ENCODE peak calls at places on chromosomes 16 and 17, in seven cellular contexts. One of them, this sample, is unnamed.
A peak's percentile ranks its signal among the peaks of the same experiment; 100 is the strongest.

GRCh38 chr17:57609125-57609877 is 135.8 kb downstream of the CCDC182 start:
- DNase-seq in GM12878: no peak
- DNase-seq in SK-N-SH: no peak
- DNase-seq in HCT116: no peak
- DNase-seq in K562: no peak
- DNase-seq in H1: no peak
- DNase-seq in HepG2: peak; percentile 96
- DNase-seq in this sample: no peak

GRCh38 chr17:48834973-48835372 is 4.1 kb downstream of the CALCOCO2 start:
- DNase-seq in SK-N-SH: no peak
- DNase-seq in HCT116: no peak
- DNase-seq in GM12878: no peak
- DNase-seq in HepG2: no peak
- DNase-seq in K562: no peak
- DNase-seq in H1: no peak
- DNase-seq in this sample: no peak

GRCh38 chr17:32551186-32551955 is 64.6 kb downstream of the CDK5R1 start:
- DNase-seq in H1: no peak
- DNase-seq in HCT116: no peak
- DNase-seq in GM12878: peak; percentile 71
- DNase-seq in SK-N-SH: no peak
- DNase-seq in K562: no peak
- DNase-seq in HepG2: no peak
- DNase-seq in this sample: no peak

GRCh38 chr17:69213059-69213813 is 15.4 kb downstream of the ABCA10 start:
- DNase-seq in HCT116: no peak
- DNase-seq in HepG2: no peak
- DNase-seq in SK-N-SH: no peak
- DNase-seq in GM12878: no peak
- DNase-seq in H1: peak; percentile 34
- DNase-seq in K562: no peak
- DNase-seq in this sample: no peak

GRCh38 chr16:29678691-29679267 is at the start of gene QPRT:
- DNase-seq in H1: peak; percentile 81
- DNase-seq in GM12878: no peak
- DNase-seq in HepG2: peak; percentile 85
- DNase-seq in SK-N-SH: peak; percentile 91
- DNase-seq in HCT116: no peak
- DNase-seq in K562: peak; percentile 87
- DNase-seq in this sample: no peak

GRCh38 chr17:8991514-8992285 is 26.2 kb upstream of the PIK3R5 start:
- DNase-seq in K562: peak; percentile 59
- DNase-seq in HepG2: peak; percentile 24
- DNase-seq in HCT116: peak; percentile 51
- DNase-seq in GM12878: no peak
- DNase-seq in SK-N-SH: peak; percentile 53
- DNase-seq in H1: no peak
- DNase-seq in this sample: no peak

GRCh38 chr17:38603786-38604478 is 1.8 kb downstream of the SRCIN1 start:
- DNase-seq in K562: no peak
- DNase-seq in SK-N-SH: no peak
- DNase-seq in H1: no peak
- DNase-seq in GM12878: no peak
- DNase-seq in HepG2: no peak
- DNase-seq in HCT116: no peak
- DNase-seq in this sample: no peak

GRCh38 chr17:13576661-13577526 is 24.8 kb downstream of the HS3ST3A1 start:
- DNase-seq in H1: no peak
- DNase-seq in HepG2: no peak
- DNase-seq in GM12878: no peak
- DNase-seq in SK-N-SH: no peak
- DNase-seq in HCT116: peak; percentile 19
- DNase-seq in K562: no peak
- DNase-seq in this sample: no peak

GRCh38 chr17:4497101-4497824 is 1.4 kb upstream of the SPNS2 start:
- DNase-seq in GM12878: peak; percentile 21
- DNase-seq in HCT116: no peak
- DNase-seq in HepG2: no peak
- DNase-seq in SK-N-SH: no peak
- DNase-seq in H1: no peak
- DNase-seq in K562: no peak
- DNase-seq in this sample: no peak

GRCh38 chr17:4186244-4186920 is 43.4 kb downstream of the CYB5D2 start:
- DNase-seq in SK-N-SH: no peak
- DNase-seq in GM12878: no peak
- DNase-seq in HepG2: no peak
- DNase-seq in H1: no peak
- DNase-seq in K562: no peak
- DNase-seq in HCT116: no peak
- DNase-seq in this sample: no peak

GRCh38 chr16:89920723-89921122 is 2.1 kb downstream of the MC1R start:
- DNase-seq in H1: no peak
- DNase-seq in HepG2: no peak
- DNase-seq in SK-N-SH: no peak
- DNase-seq in HCT116: no peak
- DNase-seq in GM12878: no peak
- DNase-seq in K562: no peak
- DNase-seq in this sample: no peak

GRCh38 chr17:47239663-47240374 is 13.8 kb upstream of the ITGB3 start:
- DNase-seq in HepG2: no peak
- DNase-seq in K562: no peak
- DNase-seq in GM12878: peak; percentile 40
- DNase-seq in SK-N-SH: peak; percentile 77
- DNase-seq in H1: no peak
- DNase-seq in HCT116: peak; percentile 69
- DNase-seq in this sample: peak; percentile 87

GRCh38 chr17:57485566-57485865 is 229.2 kb downstream of the MSI2 start:
- DNase-seq in HCT116: no peak
- DNase-seq in GM12878: no peak
- DNase-seq in H1: no peak
- DNase-seq in HepG2: no peak
- DNase-seq in SK-N-SH: no peak
- DNase-seq in K562: no peak
- DNase-seq in this sample: no peak

GRCh38 chr17:76594676-76595075 is 9.0 kb upstream of the ST6GALNAC2 start:
- DNase-seq in SK-N-SH: no peak
- DNase-seq in HCT116: no peak
- DNase-seq in HepG2: no peak
- DNase-seq in GM12878: no peak
- DNase-seq in H1: no peak
- DNase-seq in K562: no peak
- DNase-seq in this sample: no peak

GRCh38 chr16:50539822-50540710 is 8.1 kb upstream of the NKD1 start:
- DNase-seq in HCT116: no peak
- DNase-seq in H1: no peak
- DNase-seq in K562: no peak
- DNase-seq in SK-N-SH: no peak
- DNase-seq in GM12878: no peak
- DNase-seq in HepG2: peak; percentile 52
- DNase-seq in this sample: no peak

GRCh38 chr16:48295493-48296281 is 48.3 kb upstream of the ABCC11 start:
- DNase-seq in HepG2: no peak
- DNase-seq in GM12878: no peak
- DNase-seq in SK-N-SH: no peak
- DNase-seq in HCT116: peak; percentile 12
- DNase-seq in H1: no peak
- DNase-seq in K562: no peak
- DNase-seq in this sample: no peak

GRCh38 chr16:17205279-17206139 is 265.3 kb downstream of the XYLT1 start:
- DNase-seq in GM12878: no peak
- DNase-seq in HepG2: no peak
- DNase-seq in K562: no peak
- DNase-seq in SK-N-SH: no peak
- DNase-seq in HCT116: no peak
- DNase-seq in H1: no peak
- DNase-seq in this sample: no peak

GRCh38 chr16:81863630-81864352 is 84.7 kb downstream of the PLCG2 start:
- DNase-seq in SK-N-SH: no peak
- DNase-seq in GM12878: peak; percentile 43
- DNase-seq in H1: no peak
- DNase-seq in HCT116: no peak
- DNase-seq in K562: no peak
- DNase-seq in HepG2: no peak
- DNase-seq in this sample: no peak

GRCh38 chr17:29148257-29148789 is 31.9 kb downstream of the MYO18A start:
- DNase-seq in K562: no peak
- DNase-seq in GM12878: no peak
- DNase-seq in HCT116: no peak
- DNase-seq in HepG2: no peak
- DNase-seq in H1: no peak
- DNase-seq in SK-N-SH: no peak
- DNase-seq in this sample: no peak

GRCh38 chr16:72236866-72237265 is 64.9 kb upstream of the PMFBP1 start:
- DNase-seq in HepG2: no peak
- DNase-seq in H1: no peak
- DNase-seq in K562: no peak
- DNase-seq in SK-N-SH: no peak
- DNase-seq in GM12878: no peak
- DNase-seq in HCT116: no peak
- DNase-seq in this sample: no peak

DNA sequence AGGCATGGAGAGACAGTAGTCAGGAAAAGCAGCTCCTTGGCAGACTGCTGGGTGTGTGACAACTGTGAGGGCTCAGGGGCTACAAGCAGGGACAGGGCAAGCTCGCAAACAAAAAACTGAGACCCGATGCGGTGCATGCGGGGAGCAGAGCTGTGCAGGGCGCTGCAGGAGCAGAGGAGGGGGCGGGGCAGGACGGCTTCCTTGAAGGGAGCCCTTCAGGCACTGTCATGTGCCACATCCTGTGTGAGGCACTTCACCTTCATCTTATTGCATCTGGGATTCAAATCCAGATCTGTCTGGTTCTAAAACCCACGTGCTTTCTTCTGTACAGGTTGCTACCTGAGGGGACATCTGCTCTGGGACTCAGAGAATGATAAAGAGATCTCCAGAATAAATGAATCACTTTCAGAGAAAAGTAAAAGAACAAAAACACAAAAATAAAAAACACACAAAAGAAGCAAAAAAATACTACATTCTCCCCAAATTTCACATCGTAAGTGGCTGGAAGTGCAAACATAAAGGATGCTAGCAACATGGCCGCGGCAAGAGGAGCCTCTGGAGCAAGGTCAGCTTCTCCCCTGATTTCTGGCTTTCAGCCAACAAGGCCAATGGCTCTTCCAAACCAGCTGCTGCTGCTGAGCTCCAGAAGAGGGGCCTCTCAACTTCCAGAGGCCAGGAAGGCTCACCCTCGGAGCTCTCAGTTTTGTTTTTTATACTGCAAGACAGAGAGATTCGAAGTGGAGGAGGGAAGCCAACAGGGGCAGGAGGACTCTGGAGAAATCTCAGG is 14.2 kb downstream of the LYRM9 start:
- DNase-seq in K562: no peak
- DNase-seq in H1: no peak
- DNase-seq in SK-N-SH: peak; percentile 30
- DNase-seq in HepG2: no peak
- DNase-seq in HCT116: no peak
- DNase-seq in GM12878: no peak
- DNase-seq in this sample: no peak
- TF ChIP-seq SIN3A in K562: no peak
- TF ChIP-seq SIN3A in H1: no peak
- TF ChIP-seq SIN3A in SK-N-SH: no peak
- TF ChIP-seq SIN3A in HepG2: no peak
- TF ChIP-seq SIN3A in HCT116: no peak
- TF ChIP-seq SIN3A in GM12878: no peak
- TF ChIP-seq SIN3A in this sample: no peak

GRCh38 chr16:24852281-24852721 is 6.5 kb downstream of the SLC5A11 start:
- DNase-seq in GM12878: no peak
- DNase-seq in HepG2: no peak
- DNase-seq in K562: no peak
- DNase-seq in HCT116: no peak
- DNase-seq in H1: no peak
- DNase-seq in SK-N-SH: no peak
- DNase-seq in this sample: no peak
- TF ChIP-seq SIN3A in GM12878: no peak
- TF ChIP-seq SIN3A in HepG2: no peak
- TF ChIP-seq SIN3A in K562: no peak
- TF ChIP-seq SIN3A in HCT116: no peak
- TF ChIP-seq SIN3A in H1: no peak
- TF ChIP-seq SIN3A in SK-N-SH: no peak
- TF ChIP-seq SIN3A in this sample: no peak

GRCh38 chr16:56384074-56384721 is 41.1 kb downstream of the AMFR start:
- DNase-seq in K562: no peak
- DNase-seq in SK-N-SH: no peak
- DNase-seq in H1: no peak
- DNase-seq in HepG2: no peak
- DNase-seq in GM12878: no peak
- DNase-seq in HCT116: no peak
- DNase-seq in this sample: no peak

GRCh38 chr16:56388209-56388608 is 37.1 kb downstream of the AMFR start:
- DNase-seq in SK-N-SH: no peak
- DNase-seq in GM12878: no peak
- DNase-seq in H1: no peak
- DNase-seq in HepG2: no peak
- DNase-seq in HCT116: no peak
- DNase-seq in K562: no peak
- DNase-seq in this sample: no peak

DNA sequence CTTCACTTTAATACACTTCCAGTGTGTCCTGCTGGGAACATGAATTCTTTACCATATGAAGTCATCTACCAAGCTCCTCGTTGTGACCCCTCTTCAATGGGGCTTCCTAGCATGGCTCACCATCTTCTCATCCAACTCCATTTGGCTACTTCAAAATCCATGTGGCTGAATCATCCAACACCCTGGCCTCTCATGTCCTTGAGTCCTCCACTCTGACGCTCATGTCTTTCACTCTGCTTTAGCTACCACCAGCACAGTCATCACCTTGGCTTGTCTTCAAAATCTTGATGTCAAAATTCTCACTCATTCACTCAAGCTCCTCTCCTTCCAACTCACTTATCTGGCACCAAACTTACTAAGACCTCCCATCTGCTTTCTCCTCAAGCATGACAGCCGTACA is 35.8 kb downstream of the AMFR start:
- DNase-seq in K562: no peak
- DNase-seq in H1: no peak
- DNase-seq in HepG2: no peak
- DNase-seq in SK-N-SH: no peak
- DNase-seq in GM12878: no peak
- DNase-seq in HCT116: no peak
- DNase-seq in this sample: no peak
- TF ChIP-seq SIN3A in K562: no peak
- TF ChIP-seq SIN3A in H1: no peak
- TF ChIP-seq SIN3A in HepG2: no peak
- TF ChIP-seq SIN3A in SK-N-SH: no peak
- TF ChIP-seq SIN3A in GM12878: no peak
- TF ChIP-seq SIN3A in HCT116: no peak
- TF ChIP-seq SIN3A in this sample: no peak

GRCh38 chr17:79617740-79618382 is 7.0 kb upstream of the RBFOX3 start:
- DNase-seq in HCT116: no peak
- DNase-seq in HepG2: no peak
- DNase-seq in H1: no peak
- DNase-seq in SK-N-SH: no peak
- DNase-seq in K562: no peak
- DNase-seq in GM12878: no peak
- DNase-seq in this sample: no peak
- TF ChIP-seq SIN3A in HCT116: no peak
- TF ChIP-seq SIN3A in HepG2: no peak
- TF ChIP-seq SIN3A in H1: no peak
- TF ChIP-seq SIN3A in SK-N-SH: no peak
- TF ChIP-seq SIN3A in K562: no peak
- TF ChIP-seq SIN3A in GM12878: no peak
- TF ChIP-seq SIN3A in this sample: no peak

GRCh38 chr17:3049705-3050295 is 13.6 kb downstream of the OR1D5 start:
- DNase-seq in H1: no peak
- DNase-seq in SK-N-SH: no peak
- DNase-seq in HepG2: no peak
- DNase-seq in HCT116: no peak
- DNase-seq in GM12878: no peak
- DNase-seq in K562: no peak
- DNase-seq in this sample: no peak
- TF ChIP-seq SIN3A in H1: no peak
- TF ChIP-seq SIN3A in SK-N-SH: no peak
- TF ChIP-seq SIN3A in HepG2: no peak
- TF ChIP-seq SIN3A in HCT116: no peak
- TF ChIP-seq SIN3A in GM12878: no peak
- TF ChIP-seq SIN3A in K562: no peak
- TF ChIP-seq SIN3A in this sample: no peak

This sample was measured in Panc1.